ENCODE peak calls at places on chromosome 5, in nine cellular contexts. One of them, this sample, is unnamed.

GRCh38 chr5:156693113-156693512 is 157.0 kb upstream of the PPP1R2B start:
- DNase-seq in fibroblast of pulmonary artery: no peak
- DNase-seq in activated T-cell treated with anti-CD3 and anti-CD28 coated beads, Interleukin-2, amount 50 U/mL, for 72 hours: no peak
- DNase-seq in activated CD8-positive, alpha-beta memory T cell treated with anti-CD3 and anti-CD28 coated beads, Interleukin-2, amount 10 ng/mL, durations not matched to agents 7 days and 5 days: no peak
- DNase-seq in stimulated activated CD8-positive, alpha-beta memory T cell treated with anti-CD3 and anti-CD28 coated beads, Interleukin-15, amount 100 ng/mL, for 24 hours: no peak
- DNase-seq in cortex of kidney: no peak
- DNase-seq in colonic mucosa: no peak
- DNase-seq in foreskin fibroblast: no peak
- DNase-seq in glutamatergic neuron: no peak
- DNase-seq in this sample: no peak

GRCh38 chr5:154278908-154279307 is 88.4 kb downstream of the GALNT10 start:
- DNase-seq in fibroblast of pulmonary artery: no peak
- DNase-seq in activated T-cell treated with anti-CD3 and anti-CD28 coated beads, Interleukin-2, amount 50 U/mL, for 72 hours: no peak
- DNase-seq in activated CD8-positive, alpha-beta memory T cell treated with anti-CD3 and anti-CD28 coated beads, Interleukin-2, amount 10 ng/mL, durations not matched to agents 7 days and 5 days: no peak
- DNase-seq in stimulated activated CD8-positive, alpha-beta memory T cell treated with anti-CD3 and anti-CD28 coated beads, Interleukin-15, amount 100 ng/mL, for 24 hours: no peak
- DNase-seq in cortex of kidney: no peak
- DNase-seq in colonic mucosa: no peak
- DNase-seq in foreskin fibroblast: no peak
- DNase-seq in glutamatergic neuron: no peak
- DNase-seq in this sample: no peak

GRCh38 chr5:137486707-137487106 is 12.4 kb downstream of the SPOCK1 start:
- DNase-seq in fibroblast of pulmonary artery: peak; percentile 77
- DNase-seq in activated T-cell treated with anti-CD3 and anti-CD28 coated beads, Interleukin-2, amount 50 U/mL, for 72 hours: no peak
- DNase-seq in activated CD8-positive, alpha-beta memory T cell treated with anti-CD3 and anti-CD28 coated beads, Interleukin-2, amount 10 ng/mL, durations not matched to agents 7 days and 5 days: no peak
- DNase-seq in stimulated activated CD8-positive, alpha-beta memory T cell treated with anti-CD3 and anti-CD28 coated beads, Interleukin-15, amount 100 ng/mL, for 24 hours: no peak
- DNase-seq in cortex of kidney: no peak
- DNase-seq in colonic mucosa: no peak
- DNase-seq in foreskin fibroblast: peak; percentile 63
- DNase-seq in glutamatergic neuron: no peak
- DNase-seq in this sample: no peak

GRCh38 chr5:172868924-172869565 is 35.0 kb downstream of the ERGIC1 start:
- DNase-seq in fibroblast of pulmonary artery: peak; percentile 94
- DNase-seq in activated T-cell treated with anti-CD3 and anti-CD28 coated beads, Interleukin-2, amount 50 U/mL, for 72 hours: no peak
- DNase-seq in activated CD8-positive, alpha-beta memory T cell treated with anti-CD3 and anti-CD28 coated beads, Interleukin-2, amount 10 ng/mL, durations not matched to agents 7 days and 5 days: no peak
- DNase-seq in stimulated activated CD8-positive, alpha-beta memory T cell treated with anti-CD3 and anti-CD28 coated beads, Interleukin-15, amount 100 ng/mL, for 24 hours: no peak
- DNase-seq in cortex of kidney: no peak
- DNase-seq in colonic mucosa: no peak
- DNase-seq in foreskin fibroblast: peak; percentile 93
- DNase-seq in glutamatergic neuron: no peak
- DNase-seq in this sample: no peak

GRCh38 chr5:60312098-60312497 is 387.9 kb downstream of the DEPDC1B start:
- DNase-seq in fibroblast of pulmonary artery: no peak
- DNase-seq in activated T-cell treated with anti-CD3 and anti-CD28 coated beads, Interleukin-2, amount 50 U/mL, for 72 hours: no peak
- DNase-seq in activated CD8-positive, alpha-beta memory T cell treated with anti-CD3 and anti-CD28 coated beads, Interleukin-2, amount 10 ng/mL, durations not matched to agents 7 days and 5 days: no peak
- DNase-seq in stimulated activated CD8-positive, alpha-beta memory T cell treated with anti-CD3 and anti-CD28 coated beads, Interleukin-15, amount 100 ng/mL, for 24 hours: no peak
- DNase-seq in cortex of kidney: no peak
- DNase-seq in colonic mucosa: no peak
- DNase-seq in foreskin fibroblast: no peak
- DNase-seq in glutamatergic neuron: no peak
- DNase-seq in this sample: no peak

GRCh38 chr5:66963559-66963971 is 233.0 kb downstream of the CD180 start:
- DNase-seq in fibroblast of pulmonary artery: peak; percentile 61
- DNase-seq in activated T-cell treated with anti-CD3 and anti-CD28 coated beads, Interleukin-2, amount 50 U/mL, for 72 hours: no peak
- DNase-seq in activated CD8-positive, alpha-beta memory T cell treated with anti-CD3 and anti-CD28 coated beads, Interleukin-2, amount 10 ng/mL, durations not matched to agents 7 days and 5 days: no peak
- DNase-seq in stimulated activated CD8-positive, alpha-beta memory T cell treated with anti-CD3 and anti-CD28 coated beads, Interleukin-15, amount 100 ng/mL, for 24 hours: no peak
- DNase-seq in cortex of kidney: no peak
- DNase-seq in colonic mucosa: no peak
- DNase-seq in foreskin fibroblast: peak; percentile 64
- DNase-seq in glutamatergic neuron: no peak
- DNase-seq in this sample: peak; percentile 10

GRCh38 chr5:151720195-151720594 is 33.5 kb upstream of the SPARC start:
- DNase-seq in fibroblast of pulmonary artery: no peak
- DNase-seq in activated T-cell treated with anti-CD3 and anti-CD28 coated beads, Interleukin-2, amount 50 U/mL, for 72 hours: no peak
- DNase-seq in activated CD8-positive, alpha-beta memory T cell treated with anti-CD3 and anti-CD28 coated beads, Interleukin-2, amount 10 ng/mL, durations not matched to agents 7 days and 5 days: no peak
- DNase-seq in stimulated activated CD8-positive, alpha-beta memory T cell treated with anti-CD3 and anti-CD28 coated beads, Interleukin-15, amount 100 ng/mL, for 24 hours: no peak
- DNase-seq in cortex of kidney: no peak
- DNase-seq in colonic mucosa: no peak
- DNase-seq in foreskin fibroblast: no peak
- DNase-seq in glutamatergic neuron: no peak
- DNase-seq in this sample: no peak

GRCh38 chr5:135038202-135038828 is 4.3 kb upstream of the PITX1 start:
- DNase-seq in fibroblast of pulmonary artery: no peak
- DNase-seq in activated T-cell treated with anti-CD3 and anti-CD28 coated beads, Interleukin-2, amount 50 U/mL, for 72 hours: no peak
- DNase-seq in activated CD8-positive, alpha-beta memory T cell treated with anti-CD3 and anti-CD28 coated beads, Interleukin-2, amount 10 ng/mL, durations not matched to agents 7 days and 5 days: no peak
- DNase-seq in stimulated activated CD8-positive, alpha-beta memory T cell treated with anti-CD3 and anti-CD28 coated beads, Interleukin-15, amount 100 ng/mL, for 24 hours: no peak
- DNase-seq in cortex of kidney: no peak
- DNase-seq in colonic mucosa: no peak
- DNase-seq in foreskin fibroblast: no peak
- DNase-seq in glutamatergic neuron: no peak
- DNase-seq in this sample: no peak

GRCh38 chr5:67165524-67166459 is 30.8 kb downstream of the CD180 start:
- DNase-seq in fibroblast of pulmonary artery: peak; percentile 82
- DNase-seq in activated T-cell treated with anti-CD3 and anti-CD28 coated beads, Interleukin-2, amount 50 U/mL, for 72 hours: peak; percentile 85
- DNase-seq in activated CD8-positive, alpha-beta memory T cell treated with anti-CD3 and anti-CD28 coated beads, Interleukin-2, amount 10 ng/mL, durations not matched to agents 7 days and 5 days: peak; percentile 96
- DNase-seq in stimulated activated CD8-positive, alpha-beta memory T cell treated with anti-CD3 and anti-CD28 coated beads, Interleukin-15, amount 100 ng/mL, for 24 hours: peak; percentile 37
- DNase-seq in cortex of kidney: no peak
- DNase-seq in colonic mucosa: peak; percentile 91
- DNase-seq in foreskin fibroblast: no peak
- DNase-seq in glutamatergic neuron: peak; percentile 86
- DNase-seq in this sample: peak; percentile 88

GRCh38 chr5:80346055-80346454 is 26.3 kb downstream of the SPZ1 start:
- DNase-seq in fibroblast of pulmonary artery: peak; percentile 12
- DNase-seq in activated T-cell treated with anti-CD3 and anti-CD28 coated beads, Interleukin-2, amount 50 U/mL, for 72 hours: peak; percentile 34
- DNase-seq in activated CD8-positive, alpha-beta memory T cell treated with anti-CD3 and anti-CD28 coated beads, Interleukin-2, amount 10 ng/mL, durations not matched to agents 7 days and 5 days: peak; percentile 57
- DNase-seq in stimulated activated CD8-positive, alpha-beta memory T cell treated with anti-CD3 and anti-CD28 coated beads, Interleukin-15, amount 100 ng/mL, for 24 hours: no peak
- DNase-seq in cortex of kidney: no peak
- DNase-seq in colonic mucosa: no peak
- DNase-seq in foreskin fibroblast: no peak
- DNase-seq in glutamatergic neuron: no peak
- DNase-seq in this sample: peak; percentile 96

GRCh38 chr5:103218164-103218563 is 40.4 kb upstream of the MACIR start:
- DNase-seq in fibroblast of pulmonary artery: peak; percentile 99
- DNase-seq in activated T-cell treated with anti-CD3 and anti-CD28 coated beads, Interleukin-2, amount 50 U/mL, for 72 hours: no peak
- DNase-seq in activated CD8-positive, alpha-beta memory T cell treated with anti-CD3 and anti-CD28 coated beads, Interleukin-2, amount 10 ng/mL, durations not matched to agents 7 days and 5 days: no peak
- DNase-seq in stimulated activated CD8-positive, alpha-beta memory T cell treated with anti-CD3 and anti-CD28 coated beads, Interleukin-15, amount 100 ng/mL, for 24 hours: no peak
- DNase-seq in cortex of kidney: no peak
- DNase-seq in colonic mucosa: no peak
- DNase-seq in foreskin fibroblast: no peak
- DNase-seq in glutamatergic neuron: no peak
- DNase-seq in this sample: no peak

GRCh38 chr5:178240341-178240741 is 7.7 kb upstream of the PHYKPL start:
- DNase-seq in fibroblast of pulmonary artery: no peak
- DNase-seq in activated T-cell treated with anti-CD3 and anti-CD28 coated beads, Interleukin-2, amount 50 U/mL, for 72 hours: no peak
- DNase-seq in activated CD8-positive, alpha-beta memory T cell treated with anti-CD3 and anti-CD28 coated beads, Interleukin-2, amount 10 ng/mL, durations not matched to agents 7 days and 5 days: no peak
- DNase-seq in stimulated activated CD8-positive, alpha-beta memory T cell treated with anti-CD3 and anti-CD28 coated beads, Interleukin-15, amount 100 ng/mL, for 24 hours: no peak
- DNase-seq in cortex of kidney: no peak
- DNase-seq in colonic mucosa: no peak
- DNase-seq in foreskin fibroblast: no peak
- DNase-seq in glutamatergic neuron: no peak
- DNase-seq in this sample: no peak

GRCh38 chr5:106843812-106844416 is 826.8 kb downstream of the EFNA5 start:
- DNase-seq in fibroblast of pulmonary artery: peak; percentile 33
- DNase-seq in activated T-cell treated with anti-CD3 and anti-CD28 coated beads, Interleukin-2, amount 50 U/mL, for 72 hours: no peak
- DNase-seq in activated CD8-positive, alpha-beta memory T cell treated with anti-CD3 and anti-CD28 coated beads, Interleukin-2, amount 10 ng/mL, durations not matched to agents 7 days and 5 days: no peak
- DNase-seq in stimulated activated CD8-positive, alpha-beta memory T cell treated with anti-CD3 and anti-CD28 coated beads, Interleukin-15, amount 100 ng/mL, for 24 hours: no peak
- DNase-seq in cortex of kidney: no peak
- DNase-seq in colonic mucosa: no peak
- DNase-seq in foreskin fibroblast: no peak
- DNase-seq in glutamatergic neuron: no peak
- DNase-seq in this sample: peak; percentile 92

GRCh38 chr5:150000990-150001659 is 586 bp downstream of the HMGXB3 start:
- DNase-seq in fibroblast of pulmonary artery: peak; percentile 56
- DNase-seq in activated T-cell treated with anti-CD3 and anti-CD28 coated beads, Interleukin-2, amount 50 U/mL, for 72 hours: peak; percentile 48
- DNase-seq in activated CD8-positive, alpha-beta memory T cell treated with anti-CD3 and anti-CD28 coated beads, Interleukin-2, amount 10 ng/mL, durations not matched to agents 7 days and 5 days: peak; percentile 70
- DNase-seq in stimulated activated CD8-positive, alpha-beta memory T cell treated with anti-CD3 and anti-CD28 coated beads, Interleukin-15, amount 100 ng/mL, for 24 hours: no peak
- DNase-seq in cortex of kidney: no peak
- DNase-seq in colonic mucosa: peak; percentile 65
- DNase-seq in foreskin fibroblast: peak; percentile 60
- DNase-seq in glutamatergic neuron: peak; percentile 70
- DNase-seq in this sample: peak; percentile 12

GRCh38 chr5:158560170-158560569 is 539.5 kb downstream of the EBF1 start:
- DNase-seq in fibroblast of pulmonary artery: no peak
- DNase-seq in activated T-cell treated with anti-CD3 and anti-CD28 coated beads, Interleukin-2, amount 50 U/mL, for 72 hours: no peak
- DNase-seq in activated CD8-positive, alpha-beta memory T cell treated with anti-CD3 and anti-CD28 coated beads, Interleukin-2, amount 10 ng/mL, durations not matched to agents 7 days and 5 days: no peak
- DNase-seq in stimulated activated CD8-positive, alpha-beta memory T cell treated with anti-CD3 and anti-CD28 coated beads, Interleukin-15, amount 100 ng/mL, for 24 hours: no peak
- DNase-seq in cortex of kidney: no peak
- DNase-seq in colonic mucosa: no peak
- DNase-seq in foreskin fibroblast: no peak
- DNase-seq in glutamatergic neuron: peak; percentile 82
- DNase-seq in this sample: peak; percentile 60

GRCh38 chr5:10536931-10537579 is 26.8 kb upstream of the ANKRD33B start:
- DNase-seq in fibroblast of pulmonary artery: no peak
- DNase-seq in activated T-cell treated with anti-CD3 and anti-CD28 coated beads, Interleukin-2, amount 50 U/mL, for 72 hours: no peak
- DNase-seq in activated CD8-positive, alpha-beta memory T cell treated with anti-CD3 and anti-CD28 coated beads, Interleukin-2, amount 10 ng/mL, durations not matched to agents 7 days and 5 days: no peak
- DNase-seq in stimulated activated CD8-positive, alpha-beta memory T cell treated with anti-CD3 and anti-CD28 coated beads, Interleukin-15, amount 100 ng/mL, for 24 hours: no peak
- DNase-seq in cortex of kidney: no peak
- DNase-seq in colonic mucosa: no peak
- DNase-seq in foreskin fibroblast: no peak
- DNase-seq in glutamatergic neuron: no peak
- DNase-seq in this sample: no peak

GRCh38 chr5:178434851-178435250 is 155.3 kb downstream of the COL23A1 start:
- DNase-seq in fibroblast of pulmonary artery: no peak
- DNase-seq in activated T-cell treated with anti-CD3 and anti-CD28 coated beads, Interleukin-2, amount 50 U/mL, for 72 hours: no peak
- DNase-seq in activated CD8-positive, alpha-beta memory T cell treated with anti-CD3 and anti-CD28 coated beads, Interleukin-2, amount 10 ng/mL, durations not matched to agents 7 days and 5 days: peak; percentile 27
- DNase-seq in stimulated activated CD8-positive, alpha-beta memory T cell treated with anti-CD3 and anti-CD28 coated beads, Interleukin-15, amount 100 ng/mL, for 24 hours: no peak
- DNase-seq in cortex of kidney: no peak
- DNase-seq in colonic mucosa: no peak
- DNase-seq in foreskin fibroblast: no peak
- DNase-seq in glutamatergic neuron: no peak
- DNase-seq in this sample: no peak

GRCh38 chr5:147507480-147508126 is 2.3 kb downstream of the DPYSL3 start:
- DNase-seq in fibroblast of pulmonary artery: peak; percentile 78
- DNase-seq in activated T-cell treated with anti-CD3 and anti-CD28 coated beads, Interleukin-2, amount 50 U/mL, for 72 hours: no peak
- DNase-seq in activated CD8-positive, alpha-beta memory T cell treated with anti-CD3 and anti-CD28 coated beads, Interleukin-2, amount 10 ng/mL, durations not matched to agents 7 days and 5 days: no peak
- DNase-seq in stimulated activated CD8-positive, alpha-beta memory T cell treated with anti-CD3 and anti-CD28 coated beads, Interleukin-15, amount 100 ng/mL, for 24 hours: no peak
- DNase-seq in cortex of kidney: no peak
- DNase-seq in colonic mucosa: no peak
- DNase-seq in foreskin fibroblast: peak; percentile 42
- DNase-seq in glutamatergic neuron: no peak
- DNase-seq in this sample: no peak

GRCh38 chr5:149141224-149141956 is at the start of gene ABLIM3:
- DNase-seq in fibroblast of pulmonary artery: peak; percentile 74
- DNase-seq in activated T-cell treated with anti-CD3 and anti-CD28 coated beads, Interleukin-2, amount 50 U/mL, for 72 hours: peak; percentile 71
- DNase-seq in activated CD8-positive, alpha-beta memory T cell treated with anti-CD3 and anti-CD28 coated beads, Interleukin-2, amount 10 ng/mL, durations not matched to agents 7 days and 5 days: peak; percentile 74
- DNase-seq in stimulated activated CD8-positive, alpha-beta memory T cell treated with anti-CD3 and anti-CD28 coated beads, Interleukin-15, amount 100 ng/mL, for 24 hours: peak; percentile 63
- DNase-seq in cortex of kidney: no peak
- DNase-seq in colonic mucosa: peak; percentile 58
- DNase-seq in foreskin fibroblast: peak; percentile 72
- DNase-seq in glutamatergic neuron: peak; percentile 82
- DNase-seq in this sample: peak; percentile 60

GRCh38 chr5:38719916-38720315 is 125.9 kb upstream of the OSMR start:
- DNase-seq in fibroblast of pulmonary artery: peak; percentile 43
- DNase-seq in activated T-cell treated with anti-CD3 and anti-CD28 coated beads, Interleukin-2, amount 50 U/mL, for 72 hours: no peak
- DNase-seq in activated CD8-positive, alpha-beta memory T cell treated with anti-CD3 and anti-CD28 coated beads, Interleukin-2, amount 10 ng/mL, durations not matched to agents 7 days and 5 days: no peak
- DNase-seq in stimulated activated CD8-positive, alpha-beta memory T cell treated with anti-CD3 and anti-CD28 coated beads, Interleukin-15, amount 100 ng/mL, for 24 hours: no peak
- DNase-seq in cortex of kidney: no peak
- DNase-seq in colonic mucosa: no peak
- DNase-seq in foreskin fibroblast: peak; percentile 79
- DNase-seq in glutamatergic neuron: no peak
- DNase-seq in this sample: no peak

GRCh38 chr5:125125031-125125823 is 378.8 kb upstream of the ZNF608 start:
- DNase-seq in fibroblast of pulmonary artery: no peak
- DNase-seq in activated T-cell treated with anti-CD3 and anti-CD28 coated beads, Interleukin-2, amount 50 U/mL, for 72 hours: no peak
- DNase-seq in activated CD8-positive, alpha-beta memory T cell treated with anti-CD3 and anti-CD28 coated beads, Interleukin-2, amount 10 ng/mL, durations not matched to agents 7 days and 5 days: no peak
- DNase-seq in stimulated activated CD8-positive, alpha-beta memory T cell treated with anti-CD3 and anti-CD28 coated beads, Interleukin-15, amount 100 ng/mL, for 24 hours: no peak
- DNase-seq in cortex of kidney: no peak
- DNase-seq in colonic mucosa: no peak
- DNase-seq in foreskin fibroblast: no peak
- DNase-seq in glutamatergic neuron: no peak
- DNase-seq in this sample: peak; percentile 35

GRCh38 chr5:133421394-133421793 is 190.9 kb downstream of the FSTL4 start:
- DNase-seq in fibroblast of pulmonary artery: peak; percentile 26
- DNase-seq in activated T-cell treated with anti-CD3 and anti-CD28 coated beads, Interleukin-2, amount 50 U/mL, for 72 hours: peak; percentile 40
- DNase-seq in activated CD8-positive, alpha-beta memory T cell treated with anti-CD3 and anti-CD28 coated beads, Interleukin-2, amount 10 ng/mL, durations not matched to agents 7 days and 5 days: peak; percentile 38
- DNase-seq in stimulated activated CD8-positive, alpha-beta memory T cell treated with anti-CD3 and anti-CD28 coated beads, Interleukin-15, amount 100 ng/mL, for 24 hours: no peak
- DNase-seq in cortex of kidney: no peak
- DNase-seq in colonic mucosa: no peak
- DNase-seq in foreskin fibroblast: no peak
- DNase-seq in glutamatergic neuron: peak; percentile 79
- DNase-seq in this sample: peak; percentile 57

GRCh38 chr5:32506809-32507208 is 62.3 kb upstream of the ZFR start:
- DNase-seq in fibroblast of pulmonary artery: peak; percentile 50
- DNase-seq in activated T-cell treated with anti-CD3 and anti-CD28 coated beads, Interleukin-2, amount 50 U/mL, for 72 hours: no peak
- DNase-seq in activated CD8-positive, alpha-beta memory T cell treated with anti-CD3 and anti-CD28 coated beads, Interleukin-2, amount 10 ng/mL, durations not matched to agents 7 days and 5 days: no peak
- DNase-seq in stimulated activated CD8-positive, alpha-beta memory T cell treated with anti-CD3 and anti-CD28 coated beads, Interleukin-15, amount 100 ng/mL, for 24 hours: no peak
- DNase-seq in cortex of kidney: no peak
- DNase-seq in colonic mucosa: no peak
- DNase-seq in foreskin fibroblast: peak; percentile 88
- DNase-seq in glutamatergic neuron: no peak
- DNase-seq in this sample: no peak

GRCh38 chr5:134874831-134875655 is 872 bp downstream of the TXNDC15 start:
- DNase-seq in fibroblast of pulmonary artery: peak; percentile 84
- DNase-seq in activated T-cell treated with anti-CD3 and anti-CD28 coated beads, Interleukin-2, amount 50 U/mL, for 72 hours: peak; percentile 50
- DNase-seq in activated CD8-positive, alpha-beta memory T cell treated with anti-CD3 and anti-CD28 coated beads, Interleukin-2, amount 10 ng/mL, durations not matched to agents 7 days and 5 days: peak; percentile 68
- DNase-seq in stimulated activated CD8-positive, alpha-beta memory T cell treated with anti-CD3 and anti-CD28 coated beads, Interleukin-15, amount 100 ng/mL, for 24 hours: no peak
- DNase-seq in cortex of kidney: no peak
- DNase-seq in colonic mucosa: peak; percentile 64
- DNase-seq in foreskin fibroblast: peak; percentile 81
- DNase-seq in glutamatergic neuron: peak; percentile 50
- DNase-seq in this sample: peak; percentile 79

GRCh38 chr5:158051036-158051435 is 192.1 kb upstream of the CLINT1 start:
- DNase-seq in fibroblast of pulmonary artery: no peak
- DNase-seq in activated T-cell treated with anti-CD3 and anti-CD28 coated beads, Interleukin-2, amount 50 U/mL, for 72 hours: no peak
- DNase-seq in activated CD8-positive, alpha-beta memory T cell treated with anti-CD3 and anti-CD28 coated beads, Interleukin-2, amount 10 ng/mL, durations not matched to agents 7 days and 5 days: no peak
- DNase-seq in stimulated activated CD8-positive, alpha-beta memory T cell treated with anti-CD3 and anti-CD28 coated beads, Interleukin-15, amount 100 ng/mL, for 24 hours: no peak
- DNase-seq in cortex of kidney: no peak
- DNase-seq in colonic mucosa: no peak
- DNase-seq in foreskin fibroblast: no peak
- DNase-seq in glutamatergic neuron: no peak
- DNase-seq in this sample: no peak

GRCh38 chr5:116320486-116320885 is 235.7 kb downstream of the COMMD10 start:
- DNase-seq in fibroblast of pulmonary artery: peak; percentile 26
- DNase-seq in activated T-cell treated with anti-CD3 and anti-CD28 coated beads, Interleukin-2, amount 50 U/mL, for 72 hours: no peak
- DNase-seq in activated CD8-positive, alpha-beta memory T cell treated with anti-CD3 and anti-CD28 coated beads, Interleukin-2, amount 10 ng/mL, durations not matched to agents 7 days and 5 days: no peak
- DNase-seq in stimulated activated CD8-positive, alpha-beta memory T cell treated with anti-CD3 and anti-CD28 coated beads, Interleukin-15, amount 100 ng/mL, for 24 hours: no peak
- DNase-seq in cortex of kidney: no peak
- DNase-seq in colonic mucosa: no peak
- DNase-seq in foreskin fibroblast: no peak
- DNase-seq in glutamatergic neuron: no peak
- DNase-seq in this sample: no peak

GRCh38 chr5:17123010-17123409 is 94.4 kb upstream of the BASP1 start:
- DNase-seq in fibroblast of pulmonary artery: peak; percentile 25
- DNase-seq in activated T-cell treated with anti-CD3 and anti-CD28 coated beads, Interleukin-2, amount 50 U/mL, for 72 hours: no peak
- DNase-seq in activated CD8-positive, alpha-beta memory T cell treated with anti-CD3 and anti-CD28 coated beads, Interleukin-2, amount 10 ng/mL, durations not matched to agents 7 days and 5 days: no peak
- DNase-seq in stimulated activated CD8-positive, alpha-beta memory T cell treated with anti-CD3 and anti-CD28 coated beads, Interleukin-15, amount 100 ng/mL, for 24 hours: no peak
- DNase-seq in cortex of kidney: no peak
- DNase-seq in colonic mucosa: no peak
- DNase-seq in foreskin fibroblast: no peak
- DNase-seq in glutamatergic neuron: no peak
- DNase-seq in this sample: peak; percentile 73

GRCh38 chr5:124797665-124798087 is 51.2 kb upstream of the ZNF608 start:
- DNase-seq in fibroblast of pulmonary artery: peak; percentile 29
- DNase-seq in activated T-cell treated with anti-CD3 and anti-CD28 coated beads, Interleukin-2, amount 50 U/mL, for 72 hours: no peak
- DNase-seq in activated CD8-positive, alpha-beta memory T cell treated with anti-CD3 and anti-CD28 coated beads, Interleukin-2, amount 10 ng/mL, durations not matched to agents 7 days and 5 days: no peak
- DNase-seq in stimulated activated CD8-positive, alpha-beta memory T cell treated with anti-CD3 and anti-CD28 coated beads, Interleukin-15, amount 100 ng/mL, for 24 hours: no peak
- DNase-seq in cortex of kidney: no peak
- DNase-seq in colonic mucosa: no peak
- DNase-seq in foreskin fibroblast: no peak
- DNase-seq in glutamatergic neuron: no peak
- DNase-seq in this sample: no peak

GRCh38 chr5:116576043-116576713 is 1.6 kb upstream of the SEMA6A start:
- DNase-seq in fibroblast of pulmonary artery: peak; percentile 70
- DNase-seq in activated T-cell treated with anti-CD3 and anti-CD28 coated beads, Interleukin-2, amount 50 U/mL, for 72 hours: peak; percentile 72
- DNase-seq in activated CD8-positive, alpha-beta memory T cell treated with anti-CD3 and anti-CD28 coated beads, Interleukin-2, amount 10 ng/mL, durations not matched to agents 7 days and 5 days: peak; percentile 52
- DNase-seq in stimulated activated CD8-positive, alpha-beta memory T cell treated with anti-CD3 and anti-CD28 coated beads, Interleukin-15, amount 100 ng/mL, for 24 hours: no peak
- DNase-seq in cortex of kidney: no peak
- DNase-seq in colonic mucosa: peak; percentile 71
- DNase-seq in foreskin fibroblast: peak; percentile 30
- DNase-seq in glutamatergic neuron: peak; percentile 86
- DNase-seq in this sample: peak; percentile 85

GRCh38 chr5:96120120-96120519 is 158.5 kb upstream of the ELL2 start:
- DNase-seq in fibroblast of pulmonary artery: peak; percentile 20
- DNase-seq in activated T-cell treated with anti-CD3 and anti-CD28 coated beads, Interleukin-2, amount 50 U/mL, for 72 hours: no peak
- DNase-seq in activated CD8-positive, alpha-beta memory T cell treated with anti-CD3 and anti-CD28 coated beads, Interleukin-2, amount 10 ng/mL, durations not matched to agents 7 days and 5 days: no peak
- DNase-seq in stimulated activated CD8-positive, alpha-beta memory T cell treated with anti-CD3 and anti-CD28 coated beads, Interleukin-15, amount 100 ng/mL, for 24 hours: no peak
- DNase-seq in cortex of kidney: no peak
- DNase-seq in colonic mucosa: no peak
- DNase-seq in foreskin fibroblast: no peak
- DNase-seq in glutamatergic neuron: no peak
- DNase-seq in this sample: no peak

GRCh38 chr5:142478116-142478515 is 153.3 kb upstream of the SPRY4 start:
- DNase-seq in fibroblast of pulmonary artery: no peak
- DNase-seq in activated T-cell treated with anti-CD3 and anti-CD28 coated beads, Interleukin-2, amount 50 U/mL, for 72 hours: no peak
- DNase-seq in activated CD8-positive, alpha-beta memory T cell treated with anti-CD3 and anti-CD28 coated beads, Interleukin-2, amount 10 ng/mL, durations not matched to agents 7 days and 5 days: no peak
- DNase-seq in stimulated activated CD8-positive, alpha-beta memory T cell treated with anti-CD3 and anti-CD28 coated beads, Interleukin-15, amount 100 ng/mL, for 24 hours: no peak
- DNase-seq in cortex of kidney: no peak
- DNase-seq in colonic mucosa: no peak
- DNase-seq in foreskin fibroblast: no peak
- DNase-seq in glutamatergic neuron: no peak
- DNase-seq in this sample: no peak